ENCODE peak calls at places on chromosomes 3 and 15, in four cellular contexts. S is body of pancreas; B is naive thymus-derived CD4-positive, alpha-beta T cell; O is heart right ventricle. L is an unnamed sample.

GRCh38 chr3:84547971-84548970 is 410.5 kb upstream of the CADM2 start:
- DNase-seq in B (no peak), S (peak), O (no peak), L (peak)

GRCh38 chr15:38059665-38060064 is 125.2 kb downstream of the TMCO5A start:
- DNase-seq in B (no peak), S (no peak), O (no peak), L (no peak)

GRCh38 chr3:129992781-129993180 is 18.3 kb downstream of the TRH start:
- DNase-seq in S (no peak), O (no peak), B (no peak), L (no peak)

GRCh38 chr3:138941259-138941885 is 5.6 kb downstream of the FOXL2 start:
- DNase-seq in B (no peak), O (no peak), S (peak), L (no peak)

GRCh38 chr3:18295171-18295920 is 129.8 kb downstream of the SATB1 start:
- DNase-seq in S (peak), B (no peak), O (peak), L (peak)

GRCh38 chr3:77139665-77140064 is 99.8 kb downstream of the ROBO2 start:
- DNase-seq in B (no peak), S (no peak), O (no peak), L (no peak)

GRCh38 chr15:70491183-70491621 is 272.2 kb downstream of the UACA start:
- DNase-seq in B (no peak), O (no peak), S (no peak), L (no peak)

GRCh38 chr3:101151286-101151901 is 158.2 kb upstream of the ABI3BP start:
- DNase-seq in S (no peak), O (no peak), B (no peak), L (no peak)

GRCh38 chr15:45186771-45187577 is 792 bp downstream of the SHF start:
- DNase-seq in O (no peak), B (no peak), S (no peak), L (peak)

GRCh38 chr3:52498134-52499054 is 3.3 kb downstream of the STAB1 start:
- DNase-seq in B (no peak), S (no peak), O (peak), L (peak)

GRCh38 chr3:107068980-107069379 is 308.3 kb upstream of the CCDC54 start:
- DNase-seq in B (no peak), S (no peak), O (peak), L (no peak)

GRCh38 chr3:64836097-64836496 is 148.3 kb upstream of the ADAMTS9 start:
- DNase-seq in S (no peak), B (no peak), O (no peak), L (no peak)

GRCh38 chr15:80801891-80802680 is 22.9 kb downstream of the CEMIP start:
- DNase-seq in S (no peak), O (peak), B (no peak), L (peak)

GRCh38 chr3:76010252-76010651 is 224.9 kb upstream of the ZNF717 start:
- DNase-seq in B (no peak), O (no peak), S (no peak), L (no peak)

GRCh38 chr3:158738653-158739052 is 6.4 kb upstream of the RARRES1 start:
- DNase-seq in S (no peak), O (no peak), B (no peak), L (no peak)

GRCh38 chr15:61794276-61794675 is 266.0 kb downstream of the VPS13C start:
- DNase-seq in B (no peak), S (no peak), O (no peak), L (no peak)

GRCh38 chr3:112298781-112299180 is 4.8 kb upstream of the SLC9C1 start:
- DNase-seq in O (no peak), B (no peak), S (no peak), L (no peak)

GRCh38 chr3:112297714-112298113 is 3.7 kb upstream of the SLC9C1 start:
- DNase-seq in B (no peak), S (no peak), O (no peak), L (no peak)

GRCh38 chr3:112289011-112289410 is 5.0 kb downstream of the SLC9C1 start:
- DNase-seq in S (no peak), B (no peak), O (no peak), L (no peak)

GRCh38 chr3:112293368-112294321 is at the start of gene SLC9C1:
- DNase-seq in O (peak), B (peak), S (peak), L (peak)
- H3K4me3 ChIP-seq in O (peak), B (peak), S (peak), L (peak)

GRCh38 chr15:63506537-63507035 is 2.2 kb downstream of the USP3 start:
- DNase-seq in S (no peak), O (no peak), B (no peak), L (no peak)

GRCh38 chr15:63505842-63506222 is 1.4 kb downstream of the USP3 start:
- DNase-seq in S (no peak), O (no peak), B (no peak), L (no peak)

GRCh38 chr15:63503739-63504246 is 600 bp upstream of the USP3 start:
- DNase-seq in B (peak), O (peak), S (peak), L (peak)

GRCh38 chr15:63504247-63504978 is at the start of gene USP3:
- DNase-seq in B (peak), O (peak), S (peak), L (peak)

GRCh38 chr15:63504979-63505841 is 817 bp downstream of the USP3 start:
- DNase-seq in O (peak), S (peak), B (no peak), L (peak)
- H3K27ac ChIP-seq in O (peak), S (peak), B (peak), L (peak)

GRCh38 chr15:98735895-98736617 is 87.7 kb downstream of the IGF1R start:
- DNase-seq in S (no peak), B (no peak), O (no peak), L (no peak)

GRCh38 chr15:98735304-98735703 is 87.0 kb downstream of the IGF1R start:
- DNase-seq in S (no peak), O (no peak), B (no peak), L (no peak)

GRCh38 chr15:98737122-98737521 is 88.8 kb downstream of the IGF1R start:
- DNase-seq in S (no peak), B (no peak), O (no peak), L (no peak)

GRCh38 chr15:98733098-98733497 is 84.8 kb downstream of the IGF1R start:
- DNase-seq in O (no peak), B (no peak), S (no peak), L (no peak)

DNA sequence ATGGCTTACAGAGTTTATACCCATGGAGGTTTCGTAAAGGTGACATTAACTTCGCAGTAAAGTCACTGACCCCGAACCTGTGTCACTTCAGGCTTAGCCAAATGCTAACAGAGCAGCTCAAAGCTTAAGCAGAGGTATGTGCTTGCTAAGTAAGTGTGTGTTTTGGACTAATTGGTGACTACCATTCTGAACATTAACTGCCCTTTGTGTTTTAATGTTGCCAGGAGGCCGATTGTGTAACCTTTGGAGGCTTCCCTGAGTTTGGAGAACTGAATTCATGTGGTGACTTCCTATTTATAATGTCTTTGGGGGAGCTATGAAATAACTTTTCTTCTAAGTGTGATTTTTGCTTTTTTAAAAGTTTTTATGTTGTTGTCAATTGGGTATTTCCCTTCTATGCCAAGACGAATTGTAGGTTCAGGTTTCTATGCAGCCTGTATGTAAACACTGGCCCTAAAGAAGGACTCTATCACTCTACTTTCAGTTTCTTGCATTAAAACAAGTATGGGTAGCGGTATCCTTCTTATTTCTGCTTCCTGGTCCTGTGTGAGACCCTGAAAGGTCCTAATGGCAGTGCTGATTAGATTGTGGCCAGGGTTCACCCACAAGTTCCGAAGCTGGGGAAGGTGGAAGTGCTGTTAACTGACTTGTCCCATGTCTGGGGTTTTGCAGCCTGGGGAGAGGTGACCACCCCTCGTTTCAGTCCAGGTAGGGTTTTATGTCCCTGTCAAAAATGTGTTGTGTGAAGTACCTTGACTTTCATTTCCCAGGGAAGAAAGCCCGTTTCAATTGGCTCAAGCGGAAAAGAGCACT is 86.3 kb downstream of the IGF1R start:
- DNase-seq in O (no peak), S (no peak), B (no peak), L (no peak)
- H3K4me3 ChIP-seq in O (no peak), S (no peak), B (no peak), L (no peak)

DNA sequence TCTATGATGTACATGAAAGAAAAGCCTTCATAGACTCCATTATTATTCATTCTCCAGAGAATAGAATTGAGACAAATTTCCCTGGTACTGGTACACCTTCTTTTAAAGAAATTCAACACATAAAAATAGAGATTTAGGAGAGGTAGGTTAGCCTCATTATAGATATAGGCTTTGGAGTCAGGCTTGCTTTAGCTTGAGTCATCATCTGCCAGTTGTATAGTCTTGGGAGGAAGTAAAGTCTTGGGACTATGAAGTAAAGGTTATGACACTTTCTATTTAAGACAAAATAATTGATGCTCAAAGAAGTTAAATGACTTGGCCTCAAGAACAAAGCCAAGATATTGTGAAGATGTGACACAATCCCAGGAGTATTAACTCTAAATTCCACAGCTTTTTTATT is 4.3 kb downstream of the HRG start:
- DNase-seq in O (no peak), S (no peak), B (no peak), L (no peak)
- H3K27ac ChIP-seq in O (no peak), S (no peak), B (no peak), L (no peak)

DNA sequence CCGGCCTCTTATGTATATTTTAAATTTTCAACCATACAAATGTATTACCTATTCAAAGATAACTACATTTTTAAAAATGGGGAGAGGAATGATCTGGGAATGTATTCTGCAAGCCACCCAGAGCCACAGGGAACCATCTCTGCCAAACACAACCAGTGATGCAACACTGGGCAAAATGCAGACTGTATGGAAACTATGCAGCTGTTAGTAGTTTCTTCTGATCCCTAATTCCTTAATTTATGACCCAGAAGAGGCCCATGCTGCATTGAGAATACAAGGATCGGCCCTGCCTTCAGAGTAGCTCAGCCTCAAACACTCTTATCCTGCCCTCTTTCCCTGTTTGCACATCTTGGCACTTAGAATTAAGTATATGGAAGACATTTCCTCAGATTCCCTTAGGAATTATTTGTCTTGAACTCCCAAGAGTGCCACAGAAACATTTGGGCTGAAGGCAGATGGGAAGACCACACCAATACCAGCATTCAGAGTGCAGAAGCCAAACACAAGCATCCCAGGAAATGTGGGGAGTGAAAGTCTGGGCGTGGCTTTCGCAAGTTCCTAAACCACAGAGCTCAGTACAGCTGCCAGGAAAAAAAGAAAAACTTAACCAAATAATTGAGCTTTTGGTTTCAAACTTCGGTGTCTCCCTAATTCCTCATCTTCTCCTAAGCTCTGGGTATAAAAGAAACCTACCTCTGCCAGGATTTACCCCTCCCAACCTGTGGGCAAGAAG is 5.3 kb downstream of the SNUPN start:
- DNase-seq in O (peak), B (no peak), S (no peak), L (peak)
- H3K4me3 ChIP-seq in O (peak), B (no peak), S (no peak), L (no peak)

GRCh38 chr15:85386261-85386660 is 5.9 kb downstream of the AKAP13 start:
- DNase-seq in S (no peak), B (no peak), O (no peak), L (no peak)
- H3K27ac ChIP-seq in S (no peak), B (no peak), O (no peak), L (no peak)

GRCh38 chr15:73818308-73818985 is 54.9 kb upstream of the TBC1D21 start:
- DNase-seq in B (no peak), S (no peak), O (no peak), L (no peak)

GRCh38 chr15:73821181-73821580 is 52.2 kb upstream of the TBC1D21 start:
- DNase-seq in B (no peak), S (no peak), O (no peak), L (no peak)

GRCh38 chr15:73826711-73827243 is 46.6 kb upstream of the TBC1D21 start:
- DNase-seq in O (no peak), B (no peak), S (no peak), L (no peak)

GRCh38 chr15:73822998-73823397 is 50.4 kb upstream of the TBC1D21 start:
- DNase-seq in B (no peak), O (no peak), S (no peak), L (no peak)
- H3K4me3 ChIP-seq in B (no peak), O (no peak), S (no peak), L (no peak)

GRCh38 chr3:80232760-80233159 is 465.0 kb upstream of the ROBO1 start:
- DNase-seq in S (no peak), B (no peak), O (no peak), L (peak)
- H3K27ac ChIP-seq in S (no peak), B (no peak), O (no peak), L (no peak)

DNA sequence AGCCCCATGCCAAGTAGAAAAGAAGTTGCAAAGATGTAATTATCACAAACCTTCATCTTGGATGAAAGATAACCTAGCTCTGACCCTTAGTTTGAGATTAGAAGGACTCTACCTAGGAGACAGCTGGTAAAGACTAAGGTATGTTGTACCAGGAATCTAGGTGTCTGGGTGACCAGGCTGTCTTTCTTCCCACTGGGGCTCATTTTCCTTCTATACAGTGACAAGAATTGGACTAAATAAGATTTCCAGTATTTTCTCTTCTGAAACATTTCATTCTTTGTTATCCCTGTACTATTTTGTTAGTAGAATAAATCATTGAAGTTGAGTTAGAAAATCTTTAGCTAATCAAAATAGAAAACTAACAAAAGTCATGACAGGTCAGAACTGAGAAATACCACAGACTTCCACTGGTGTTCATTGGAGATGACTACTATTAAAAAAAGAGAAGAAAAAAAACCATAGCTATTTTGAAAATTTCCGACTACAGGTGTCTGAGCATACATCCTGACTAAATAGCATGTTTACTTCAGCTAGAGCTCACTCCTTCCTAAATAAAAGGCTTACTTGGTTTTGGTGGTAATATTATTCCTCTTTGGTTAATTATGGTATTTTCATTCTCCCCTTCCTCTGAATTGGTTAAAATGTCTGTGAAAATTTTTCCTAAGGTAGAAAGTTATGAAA is 10.1 kb downstream of the TGFBR2 start:
- DNase-seq in B (no peak), S (no peak), O (no peak), L (no peak)
- H3K4me3 ChIP-seq in B (peak), S (no peak), O (no peak), L (no peak)

DNA sequence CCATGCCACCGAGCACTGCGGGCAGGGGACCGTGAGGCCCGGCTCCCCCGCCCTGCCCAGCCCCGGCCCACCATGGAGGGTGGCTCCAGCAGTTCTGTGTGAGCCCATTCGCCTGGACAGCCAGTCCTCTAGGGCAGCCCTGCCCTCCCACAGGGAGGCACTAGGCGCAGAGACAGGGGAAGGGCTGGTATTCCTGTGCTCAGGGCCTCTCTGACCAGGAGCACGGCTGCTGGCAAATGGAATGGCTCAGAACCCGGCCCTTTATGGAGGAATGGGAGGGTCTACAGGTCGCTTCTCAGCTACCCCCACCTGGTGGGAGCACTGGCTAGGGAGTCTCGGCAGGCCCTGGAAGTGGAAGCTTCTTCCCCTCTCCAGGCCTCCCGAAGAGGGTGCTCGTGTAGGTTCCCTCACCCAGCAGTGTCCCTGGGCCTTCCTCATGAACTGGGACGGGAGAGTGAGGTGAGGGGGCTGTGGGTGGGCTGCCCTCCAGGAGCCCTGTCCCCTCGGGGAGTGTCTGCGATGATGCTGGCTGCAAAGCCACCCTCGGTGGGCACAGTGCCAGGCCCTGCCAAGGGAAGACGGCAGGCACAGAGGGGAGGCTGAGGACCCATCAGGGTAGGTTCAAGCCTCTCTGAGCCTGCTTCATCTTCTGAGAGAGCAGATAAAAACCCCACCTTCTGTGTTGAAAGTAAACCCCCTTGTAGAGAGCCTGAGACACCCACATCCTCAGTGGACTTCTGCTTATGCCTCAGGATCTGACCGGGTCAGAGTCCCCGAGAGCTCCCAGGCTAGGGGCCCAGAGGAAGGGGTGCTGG is 1.5 kb downstream of the MELTF start:
- DNase-seq in O (no peak), B (no peak), S (no peak), L (peak)
- H3K27ac ChIP-seq in O (no peak), B (no peak), S (no peak), L (no peak)